ENCODE peak calls at places on chromosomes 6 and 20, in eight cellular contexts. B is bronchial epithelial cell; D is NCI-H1105 treated with DMSO at 0.1 percent for 48 hours; Z is endodermal cell; I is kidney epithelial cell; O is effector CD8-positive, alpha-beta T cell; H is mucosa of descending colon; F is activated T-cell treated with anti-CD3 and anti-CD28 coated beads, Interleukin-2, amount 50 U/mL, for 24 hours. A is an unnamed sample.

GRCh38 chr6:149925253-149925973 is 2.5 kb upstream of the RAET1G start:
- DNase-seq in B (no peak), D (no peak), Z (peak; percentile 58), I (no peak), O (no peak), H (peak; percentile 66), F (peak; percentile 45), A (no peak)

GRCh38 chr6:133553652-133554051 is 312.5 kb downstream of the EYA4 start:
- DNase-seq in B (peak; percentile 56), D (peak; percentile 66), Z (peak; percentile 72), I (no peak), O (no peak), H (no peak), F (no peak), A (peak; percentile 37)

GRCh38 chr20:24487648-24488047 is 18.2 kb downstream of the SYNDIG1 start:
- DNase-seq in B (no peak), D (no peak), Z (no peak), I (no peak), O (no peak), H (no peak), F (no peak), A (no peak)

GRCh38 chr6:31308050-31308844 is 36.4 kb upstream of the HLA-C start:
- DNase-seq in B (peak; percentile 15), D (no peak), Z (peak; percentile 83), I (no peak), O (peak; percentile 53), H (peak; percentile 82), F (peak; percentile 83), A (no peak)

GRCh38 chr20:38242848-38243449 is 17.6 kb downstream of the KIAA1755 start:
- DNase-seq in B (no peak), D (no peak), Z (peak; percentile 86), I (no peak), O (no peak), H (no peak), F (no peak), A (no peak)

GRCh38 chr6:168180548-168181011 is 101.6 kb upstream of the FRMD1 start:
- DNase-seq in B (no peak), D (no peak), Z (peak; percentile 45), I (no peak), O (no peak), H (no peak), F (no peak), A (no peak)

GRCh38 chr6:3398755-3399671 is 57.8 kb downstream of the SLC22A23 start:
- DNase-seq in B (no peak), D (no peak), Z (no peak), I (no peak), O (no peak), H (no peak), F (no peak), A (no peak)

GRCh38 chr6:36249536-36249935 is 20.3 kb upstream of the PNPLA1 start:
- DNase-seq in B (no peak), D (no peak), Z (no peak), I (no peak), O (no peak), H (no peak), F (no peak), A (no peak)

GRCh38 chr20:20413801-20414200 is 45.9 kb downstream of the INSM1 start:
- DNase-seq in B (no peak), D (no peak), Z (peak; percentile 77), I (no peak), O (no peak), H (no peak), F (no peak), A (no peak)